ENCODE peak calls at places on chromosomes 11 and 22, in four cellular contexts. Z is psoas muscle, I is MM.1S, M is cardiac fibroblast. F is an unnamed sample.

GRCh38 chr11:1086171-1087102 is 11.8 kb downstream of the MUC2 start:
- DNase-seq in Z (peak; percentile 7), I (no peak), M (no peak), F (no peak)

GRCh38 chr11:128891410-128891861 is 280 bp downstream of the KCNJ5 start:
- DNase-seq in I (no peak), Z (no peak), M (no peak), F (no peak)

GRCh38 chr11:30683176-30683575 is 97.0 kb upstream of the MPPED2 start:
- DNase-seq in I (no peak), Z (no peak), M (no peak), F (no peak)

GRCh38 chr11:57781529-57781943 is 19.9 kb downstream of the CTNND1 start:
- DNase-seq in I (no peak), M (peak; percentile 45), Z (no peak), F (no peak)

GRCh38 chr11:7577226-7577882 is 63.6 kb downstream of the PPFIBP2 start:
- DNase-seq in I (no peak), Z (peak; percentile 65), M (peak; percentile 72), F (no peak)

GRCh38 chr22:36362819-36363377 is 24.9 kb downstream of the MYH9 start:
- DNase-seq in I (no peak), Z (no peak), M (no peak), F (no peak)

GRCh38 chr11:843818-844692 is 1.4 kb downstream of the TSPAN4 start:
- DNase-seq in I (no peak), M (peak; percentile 99), Z (peak; percentile 95), F (no peak)

GRCh38 chr11:119152604-119153003 is 3.8 kb downstream of the ABCG4 start:
- DNase-seq in M (no peak), Z (no peak), I (no peak), F (no peak)

GRCh38 chr22:20931126-20931654 is 14.0 kb downstream of the CRKL start:
- DNase-seq in M (no peak), Z (no peak), I (no peak), F (no peak)

GRCh38 chr11:109726061-109726460 is 304.1 kb downstream of the C11orf87 start:
- DNase-seq in Z (no peak), I (no peak), M (no peak), F (no peak)

GRCh38 chr11:73759520-73760065 is 1.3 kb downstream of the RAB6A start:
- DNase-seq in I (no peak), Z (no peak), M (peak; percentile 41), F (peak; percentile 3)

GRCh38 chr22:25420925-25421904 is 143.3 kb upstream of the GRK3 start:
- DNase-seq in I (no peak), Z (no peak), M (peak; percentile 11), F (no peak)

GRCh38 chr22:25419247-25420113 is 145.0 kb upstream of the GRK3 start:
- DNase-seq in M (peak; percentile 13), I (no peak), Z (no peak), F (peak; percentile 31)

GRCh38 chr22:25417792-25418191 is 146.7 kb upstream of the GRK3 start:
- DNase-seq in I (no peak), M (no peak), Z (no peak), F (no peak)

GRCh38 chr22:25420471-25420924 is 144.0 kb upstream of the GRK3 start:
- DNase-seq in I (no peak), M (no peak), Z (no peak), F (no peak)
- H3K4me3 ChIP-seq in I (no peak overlapping the region), M (no peak overlapping the region), Z (peak overlapping the region; percentile 57), F (peak overlapping the region; percentile 42)

GRCh38 chr22:42701694-42702093 is 19.0 kb downstream of the A4GALT start:
- DNase-seq in Z (no peak), M (no peak), I (no peak), F (no peak)

GRCh38 chr22:42704896-42705295 is 15.8 kb downstream of the A4GALT start:
- DNase-seq in I (no peak), M (no peak), Z (no peak), F (no peak)

GRCh38 chr22:42700901-42701300 is 19.8 kb downstream of the A4GALT start:
- DNase-seq in I (no peak), M (no peak), Z (no peak), F (no peak)

GRCh38 chr22:42700355-42700754 is 20.3 kb downstream of the A4GALT start:
- DNase-seq in I (no peak), Z (no peak), M (no peak), F (no peak)

DNA sequence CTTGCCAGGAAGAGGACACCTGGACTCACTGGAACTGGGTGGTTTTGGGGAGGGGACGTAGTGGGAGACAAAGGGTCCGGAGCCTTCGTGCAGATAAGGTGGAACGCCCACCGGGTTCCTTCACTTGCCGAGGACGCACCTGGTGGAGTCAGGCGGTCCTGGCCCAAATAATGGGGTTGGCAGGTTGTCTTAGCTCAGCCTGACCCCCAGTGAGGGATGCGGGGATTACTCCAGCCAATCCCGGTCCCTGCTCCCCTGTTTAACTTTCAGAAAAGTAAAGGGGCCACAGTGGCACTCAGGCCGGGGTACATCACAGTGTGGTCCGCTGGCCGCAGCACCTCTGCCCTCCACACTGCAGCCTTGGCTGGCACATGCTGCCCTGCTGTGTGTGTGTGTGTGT is 18.0 kb downstream of the A4GALT start:
- DNase-seq in I (no peak), M (no peak), Z (no peak), F (no peak)
- TF ChIP-seq CTCF in I (no peak), M (no peak), Z (no peak), F (no peak)

GRCh38 chr22:37379716-37380115 is 47.6 kb downstream of the ELFN2 start:
- DNase-seq in Z (no peak), I (no peak), M (no peak), F (no peak)
- H3K4me3 ChIP-seq in Z (no peak overlapping the region), I (no peak overlapping the region), M (no peak overlapping the region), F (no peak overlapping the region)

DNA sequence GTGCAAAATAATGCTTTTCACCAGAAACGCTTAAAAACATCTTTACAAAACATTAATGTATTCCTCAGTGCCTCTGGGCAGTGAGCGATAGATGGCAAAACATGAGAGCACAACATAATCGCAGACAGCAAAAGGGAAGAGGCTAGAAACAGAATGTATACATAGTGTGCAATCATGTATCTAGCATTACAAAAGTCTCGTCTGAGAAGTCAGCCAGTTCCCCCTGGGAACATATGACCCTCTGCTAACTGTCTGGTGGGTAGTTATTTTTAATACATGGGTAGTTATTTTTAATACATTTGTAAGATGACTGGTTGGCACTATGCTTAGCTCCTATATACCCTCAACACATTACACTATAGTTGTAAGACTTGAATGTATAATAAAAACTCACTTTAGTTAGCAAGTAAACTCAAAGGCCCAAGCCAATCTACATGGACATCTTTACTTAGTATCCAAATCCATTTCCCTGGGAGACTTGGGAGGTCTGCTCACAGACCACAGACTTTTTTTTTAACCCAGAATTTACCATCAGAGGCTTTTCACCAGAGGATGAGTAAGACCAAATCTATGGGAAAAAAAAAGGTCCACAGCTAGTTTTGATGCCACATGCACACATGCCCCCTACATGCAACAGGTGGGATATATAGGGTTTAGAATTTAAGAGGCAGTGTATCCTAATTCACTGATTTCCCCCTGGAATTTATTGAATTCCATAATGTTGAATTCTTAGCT is 71.7 kb downstream of the AMBRA1 start:
- DNase-seq in M (peak; percentile 8), I (no peak), Z (no peak), F (no peak)
- TF ChIP-seq CTCF in M (peak; percentile 39), I (no peak), Z (no peak), F (peak; percentile 16)

DNA sequence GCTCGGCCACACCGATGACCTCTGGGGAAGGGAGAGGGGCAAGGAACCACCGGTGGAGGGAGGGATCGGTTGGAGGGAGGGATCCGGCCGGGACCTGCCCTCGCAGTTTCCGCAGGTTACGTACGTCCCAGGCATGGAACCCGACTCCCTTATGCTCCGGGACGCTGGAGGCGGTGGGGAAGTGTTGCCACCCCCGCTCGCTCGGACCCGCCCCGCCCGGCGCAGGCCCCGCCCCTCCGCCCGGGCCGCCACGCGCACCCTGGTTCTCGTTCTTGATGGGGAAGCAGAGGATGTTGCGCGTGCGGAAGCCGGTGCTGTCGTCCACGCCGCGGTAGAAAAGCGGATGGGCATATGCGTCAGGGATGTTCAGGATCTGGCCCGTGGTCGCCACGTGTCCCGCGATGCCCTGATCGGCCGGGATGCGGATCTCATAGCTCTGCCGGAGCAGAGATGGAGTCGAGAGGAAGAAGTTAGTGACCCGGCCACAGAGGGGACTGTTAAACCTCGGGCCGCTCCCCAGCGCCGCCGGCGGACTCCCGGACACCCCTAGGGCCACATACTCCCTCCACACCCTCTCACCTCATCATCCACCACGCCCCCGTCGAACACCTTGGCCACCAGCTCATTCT is 89.8 kb downstream of the PDE2A start:
- DNase-seq in Z (peak; percentile 54), M (peak; percentile 27), I (no peak), F (no peak)
- H3K4me3 ChIP-seq in Z (no peak overlapping the region), M (peak overlapping the region; percentile 26), I (no peak overlapping the region), F (no peak overlapping the region)

F was measured in GM12865.